ENCODE peak calls at places on chromosomes 3 and 15, in five cellular contexts. G is Calu3, P is left ventricle myocardium inferior, O is breast epithelium, F is AG04450. R is an unnamed sample.

GRCh38 chr3:170975283-170976189 is 51.0 kb downstream of the SLC2A2 start:
- DNase-seq in G (no peak), P (no peak), O (no peak), F (no peak), R (no peak)

GRCh38 chr3:102471001-102471400 is 36.2 kb downstream of the ZPLD1 start:
- DNase-seq in G (no peak), P (no peak), O (no peak), F (no peak), R (no peak)

GRCh38 chr3:165211749-165212148 is 15.6 kb upstream of the SLITRK3 start:
- DNase-seq in G (no peak), P (no peak), O (no peak), F (no peak), R (no peak)

GRCh38 chr3:9168230-9168629 is 81.2 kb downstream of the SRGAP3 start:
- DNase-seq in G (no peak), P (no peak), O (no peak), F (no peak), R (no peak)

GRCh38 chr3:58537412-58538301 is 667 bp upstream of the ACOX2 start:
- DNase-seq in G (no peak), P (no peak), O (no peak), F (no peak), R (no peak)

GRCh38 chr15:92811514-92811913 is 88.6 kb upstream of the CHD2 start:
- DNase-seq in G (peak), P (no peak), O (no peak), F (no peak), R (no peak)

GRCh38 chr15:73368301-73369072 is at the start of gene HCN4:
- DNase-seq in G (peak), P (peak), O (no peak), F (no peak), R (no peak)

GRCh38 chr3:156898296-156898880 is 72.2 kb downstream of the LEKR1 start:
- DNase-seq in G (no peak), P (no peak), O (no peak), F (no peak), R (no peak)

GRCh38 chr3:16432714-16433113 is 80.8 kb downstream of the RFTN1 start:
- DNase-seq in G (no peak), P (no peak), O (no peak), F (no peak), R (no peak)

GRCh38 chr15:77706482-77707244 is 74.0 kb upstream of the LINGO1 start:
- DNase-seq in G (no peak), P (no peak), O (no peak), F (no peak), R (no peak)

GRCh38 chr3:5233026-5233425 is 45.5 kb downstream of the EDEM1 start:
- DNase-seq in G (no peak), P (no peak), O (no peak), F (no peak), R (no peak)

GRCh38 chr3:5235655-5236054 is 48.1 kb downstream of the EDEM1 start:
- DNase-seq in G (no peak), P (no peak), O (no peak), F (no peak), R (no peak)

GRCh38 chr3:5231067-5231466 is 43.6 kb downstream of the EDEM1 start:
- DNase-seq in G (no peak), P (no peak), O (no peak), F (no peak), R (no peak)

GRCh38 chr3:5231536-5231935 is 44.0 kb downstream of the EDEM1 start:
- DNase-seq in G (no peak), P (no peak), O (no peak), F (no peak), R (no peak)

DNA sequence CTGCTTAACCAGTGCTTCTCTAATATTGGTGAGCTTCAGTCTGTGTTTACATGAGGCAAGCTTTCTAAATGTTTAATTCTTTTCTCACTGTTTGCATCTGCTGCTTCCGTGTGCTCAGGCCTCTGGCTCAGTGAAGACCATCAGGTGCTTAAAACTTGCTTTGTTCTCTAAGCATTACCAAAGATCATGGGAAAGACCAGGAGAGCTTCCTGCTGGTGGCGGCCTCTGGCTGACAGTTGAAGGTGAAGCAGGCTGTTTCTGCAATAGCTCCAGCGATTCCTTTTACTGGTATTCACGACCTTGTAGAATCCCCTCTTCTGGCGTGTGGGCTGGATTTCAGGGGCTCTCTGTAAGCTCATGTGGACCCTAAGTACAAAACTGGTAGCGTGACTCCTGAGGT is 45.1 kb downstream of the EDEM1 start:
- DNase-seq in G (no peak), P (no peak), O (no peak), F (no peak), R (no peak)
- TF ChIP-seq CTCF in G (no peak), P (no peak), O (no peak), F (peak), R (peak)

DNA sequence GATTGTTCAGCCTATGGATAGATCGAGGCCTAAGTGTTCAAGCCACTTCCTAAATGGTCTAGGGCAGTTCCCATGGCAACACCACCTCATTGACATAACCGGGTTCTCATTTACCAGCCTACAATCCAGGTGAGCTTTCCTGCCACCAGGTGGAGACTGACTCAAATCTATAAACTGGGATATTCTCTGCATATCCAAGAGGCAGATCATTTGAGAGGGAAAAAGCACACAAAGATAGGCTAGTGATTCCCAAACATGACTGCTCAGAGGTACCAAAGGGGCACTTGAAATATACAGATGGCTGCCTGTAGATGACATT is 141.3 kb upstream of the PROK2 start:
- DNase-seq in G (peak), P (no peak), O (no peak), F (no peak), R (no peak)
- TF ChIP-seq CTCF in G (peak), P (peak), O (peak), F (peak), R (peak)

DNA sequence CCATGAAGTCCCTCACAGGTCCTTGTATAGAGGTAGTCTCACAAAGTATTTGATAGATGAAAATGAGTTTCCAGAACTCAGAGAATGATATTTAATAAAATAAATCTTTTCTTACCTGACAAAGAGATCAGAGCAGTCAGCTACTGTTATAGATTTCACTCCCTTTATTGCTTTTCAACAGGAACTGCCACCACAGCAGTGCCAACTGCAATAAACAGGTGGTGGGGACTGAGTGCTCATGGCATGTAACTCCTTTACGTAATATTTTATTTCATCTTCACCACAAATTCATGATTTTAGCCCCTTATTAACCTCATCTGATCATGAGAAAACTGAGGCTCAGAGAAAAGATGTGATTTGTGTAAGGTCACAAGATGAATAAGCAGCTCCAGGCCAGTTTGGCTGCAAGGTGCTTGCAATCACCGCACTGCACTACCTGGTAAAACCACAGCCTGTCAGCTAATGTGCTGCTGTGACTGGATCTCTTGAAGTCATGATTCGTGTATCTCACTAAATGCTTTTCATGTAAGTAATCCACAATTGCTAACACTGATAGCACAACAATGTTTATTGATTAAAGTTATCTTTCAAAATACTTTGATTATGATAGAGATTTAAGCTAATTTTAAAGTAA is 78.8 kb downstream of the WNT5A start:
- DNase-seq in G (no peak), P (no peak), O (no peak), F (no peak), R (no peak)
- TF ChIP-seq CTCF in G (no peak), P (no peak), O (no peak), F (no peak), R (no peak)

GRCh38 chr3:195265363-195265976 is 5.5 kb downstream of the XXYLT1 start:
- DNase-seq in G (no peak), P (no peak), O (no peak), F (no peak), R (no peak)
- TF ChIP-seq CTCF in G (no peak), P (no peak), O (no peak), F (no peak), R (no peak)

DNA sequence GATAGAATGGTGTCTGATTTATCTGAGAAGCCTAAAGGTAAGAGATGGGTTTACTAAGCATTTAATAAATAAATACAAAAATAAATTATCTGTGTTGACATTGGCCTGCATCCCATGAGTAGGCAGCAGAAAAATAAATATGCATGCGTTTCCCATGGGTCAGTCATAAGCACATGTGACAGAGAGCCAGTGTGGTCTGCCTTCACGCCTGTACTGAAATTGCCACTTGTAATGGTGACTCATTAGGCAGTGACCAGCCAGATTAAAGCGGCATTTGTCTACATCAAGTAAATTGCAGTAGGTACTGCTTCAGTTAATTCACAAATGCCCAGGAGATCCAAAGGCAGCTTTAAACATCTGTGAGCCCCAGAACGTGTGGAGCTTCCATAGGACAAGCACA is 399.6 kb downstream of the NAALADL2 start:
- DNase-seq in G (peak), P (no peak), O (no peak), F (no peak), R (no peak)
- TF ChIP-seq CTCF in G (no peak), P (no peak), O (no peak), F (no peak), R (no peak)

GRCh38 chr3:42117175-42118008 is 26.2 kb downstream of the TRAK1 start:
- DNase-seq in G (peak), P (peak), O (no peak), F (no peak), R (peak)
- TF ChIP-seq CTCF in G (peak), P (peak), O (no peak), F (peak), R (peak)

GRCh38 chr15:94335616-94336015 is 104.3 kb downstream of the MCTP2 start:
- DNase-seq in G (no peak), P (no peak), O (no peak), F (no peak), R (peak)

GRCh38 chr15:94336817-94337537 is 105.6 kb downstream of the MCTP2 start:
- DNase-seq in G (no peak), P (no peak), O (no peak), F (no peak), R (no peak)

GRCh38 chr15:94327356-94327936 is 96.1 kb downstream of the MCTP2 start:
- DNase-seq in G (peak), P (no peak), O (no peak), F (peak), R (peak)

GRCh38 chr15:94331731-94332130 is 100.4 kb downstream of the MCTP2 start:
- DNase-seq in G (no peak), P (no peak), O (no peak), F (no peak), R (no peak)
- TF ChIP-seq CTCF in G (no peak), P (no peak), O (no peak), F (no peak), R (no peak)

GRCh38 chr3:189117087-189117486 is 54.7 kb upstream of the TPRG1 start:
- DNase-seq in G (no peak), P (no peak), O (no peak), F (no peak), R (no peak)

GRCh38 chr3:189122120-189122519 is 49.7 kb upstream of the TPRG1 start:
- DNase-seq in G (no peak), P (no peak), O (no peak), F (no peak), R (no peak)

GRCh38 chr3:189121088-189121487 is 50.7 kb upstream of the TPRG1 start:
- DNase-seq in G (no peak), P (no peak), O (no peak), F (no peak), R (no peak)

GRCh38 chr3:189119947-189120346 is 51.8 kb upstream of the TPRG1 start:
- DNase-seq in G (no peak), P (no peak), O (no peak), F (no peak), R (no peak)

DNA sequence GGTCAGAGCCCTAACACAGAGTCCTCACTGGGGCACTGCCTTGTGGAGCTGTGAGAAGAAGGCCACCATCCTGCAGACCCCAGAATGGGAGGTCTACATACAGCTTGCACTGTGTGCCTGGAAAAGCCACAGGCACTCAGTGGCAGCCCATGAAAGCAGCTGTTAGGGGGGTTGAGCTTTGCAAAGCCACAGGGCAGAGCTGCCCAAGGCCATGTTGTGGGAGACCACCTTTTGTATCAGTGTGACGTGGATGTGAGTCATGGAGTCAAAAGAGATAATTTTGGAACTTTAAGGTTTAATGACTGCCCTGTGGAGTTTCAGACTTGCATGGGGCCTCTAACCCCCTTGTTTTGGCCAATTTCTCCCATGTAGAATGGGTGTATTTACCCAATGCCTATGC is 52.9 kb upstream of the TPRG1 start:
- DNase-seq in G (no peak), P (no peak), O (no peak), F (no peak), R (no peak)
- TF ChIP-seq CTCF in G (no peak), P (no peak), O (no peak), F (no peak), R (no peak)

R was measured in HFFc6.